ENCODE peak calls at places on chromosomes 3 and 15, in five cellular contexts. N is ACHN, R is GM12891, P is activated T-cell treated with anti-CD3 and anti-CD28 coated beads for 24 hours, B is IMR-90. A is an unnamed sample.

GRCh38 chr15:92365079-92365478 is 28.6 kb upstream of the ST8SIA2 start:
- DNase-seq in N (no peak), R (no peak), P (no peak), B (no peak), A (peak)

GRCh38 chr15:99999282-100000070 is 266.2 kb upstream of the LYSMD4 start:
- DNase-seq in N (no peak), R (no peak), P (no peak), B (no peak), A (no peak)

GRCh38 chr3:16767006-16767405 is 117.7 kb upstream of the PLCL2 start:
- DNase-seq in N (no peak), R (no peak), P (no peak), B (no peak), A (no peak)

GRCh38 chr3:107133891-107134290 is 243.3 kb upstream of the CCDC54 start:
- DNase-seq in N (no peak), R (no peak), P (no peak), B (no peak), A (no peak)

GRCh38 chr15:48722764-48723661 is 77.5 kb upstream of the FBN1 start:
- DNase-seq in N (peak), R (no peak), P (no peak), B (peak), A (no peak)

GRCh38 chr3:154095832-154096421 is 25.3 kb upstream of the ARHGEF26 start:
- DNase-seq in N (peak), R (no peak), P (no peak), B (peak), A (no peak)

GRCh38 chr3:190646996-190647395 is 133.1 kb downstream of the IL1RAP start:
- DNase-seq in N (no peak), R (no peak), P (no peak), B (no peak), A (no peak)

GRCh38 chr3:104909188-104909587 is 457.5 kb upstream of the ALCAM start:
- DNase-seq in N (no peak), R (no peak), P (no peak), B (peak), A (no peak)

GRCh38 chr15:58932791-58933310 is 628 bp downstream of the SLTM start:
- DNase-seq in N (peak), R (no peak), P (no peak), B (no peak), A (peak)

GRCh38 chr3:194163697-194164096 is 27.7 kb downstream of the HES1 start:
- DNase-seq in N (no peak), R (no peak), P (no peak), B (no peak), A (no peak)

GRCh38 chr3:107981471-107982111 is 109.2 kb downstream of the CD47 start:
- DNase-seq in N (no peak), R (no peak), P (no peak), B (no peak), A (no peak)

GRCh38 chr15:70856884-70857546 is 3.1 kb upstream of the LARP6 start:
- DNase-seq in N (peak), R (no peak), P (no peak), B (peak), A (peak)

GRCh38 chr3:107956991-107957467 is 133.8 kb downstream of the CD47 start:
- DNase-seq in N (no peak), R (no peak), P (no peak), B (peak), A (peak)

GRCh38 chr3:138397983-138398382 is 36.4 kb upstream of the ESYT3 start:
- DNase-seq in N (no peak), R (no peak), P (no peak), B (no peak), A (no peak)

GRCh38 chr3:127787071-127787490 is 35.2 kb downstream of the MGLL start:
- DNase-seq in N (no peak), R (no peak), P (no peak), B (no peak), A (no peak)

GRCh38 chr15:56053046-56053400 is 59.6 kb upstream of the NEDD4 start:
- DNase-seq in N (no peak), R (no peak), P (no peak), B (no peak), A (no peak)

GRCh38 chr3:100521439-100521845 is 29.0 kb downstream of the TMEM45A start:
- DNase-seq in N (no peak), R (no peak), P (no peak), B (no peak), A (peak)

GRCh38 chr3:194871143-194871863 is 185.6 kb downstream of the FAM43A start:
- DNase-seq in N (peak), R (peak), P (no peak), B (peak), A (peak)

GRCh38 chr15:68618339-68619302 is 39.8 kb downstream of the CORO2B start:
- DNase-seq in N (no peak), R (no peak), P (no peak), B (peak), A (no peak)

GRCh38 chr3:42163622-42164244 is 72.6 kb downstream of the TRAK1 start:
- DNase-seq in N (no peak), R (no peak), P (no peak), B (no peak), A (no peak)

GRCh38 chr3:137360531-137361201 is 402.9 kb downstream of the IL20RB start:
- DNase-seq in N (no peak), R (no peak), P (no peak), B (no peak), A (no peak)

GRCh38 chr3:19216669-19217337 is 68.5 kb downstream of the KCNH8 start:
- DNase-seq in N (no peak), R (no peak), P (no peak), B (no peak), A (no peak)

GRCh38 chr3:124599779-124600693 is 130.2 kb upstream of the UMPS start:
- DNase-seq in N (no peak), R (no peak), P (no peak), B (peak), A (no peak)

GRCh38 chr3:197372076-197372661 is 73.8 kb upstream of the DLG1 start:
- DNase-seq in N (peak), R (no peak), P (no peak), B (peak), A (no peak)

GRCh38 chr3:194715022-194715800 is 29.5 kb downstream of the FAM43A start:
- DNase-seq in N (no peak), R (no peak), P (no peak), B (no peak), A (no peak)

GRCh38 chr3:55164876-55165275 is 237.0 kb upstream of the LRTM1 start:
- DNase-seq in N (no peak), R (no peak), P (no peak), B (peak), A (no peak)

GRCh38 chr15:33244471-33244870 is 50.0 kb upstream of the FMN1 start:
- DNase-seq in N (no peak), R (no peak), P (no peak), B (no peak), A (no peak)

GRCh38 chr3:132788299-132788698 is 66.1 kb upstream of the NPHP3 start:
- DNase-seq in N (peak), R (no peak), P (no peak), B (peak), A (peak)

GRCh38 chr3:196712514-196713413 is 587 bp downstream of the PIGX start:
- DNase-seq in N (peak), R (no peak), P (peak), B (peak), A (peak)